ENCODE peak calls at places on chromosome 10, in eight cellular contexts. N is tibial nerve; J is activated gamma-delta T cell; A is occipital lobe; X is left cardiac atrium; E is nephron progenitor cell; T is naive thymus-derived CD4-positive, alpha-beta T cell; Z is fibroblast of mammary gland. V is an unnamed sample.

GRCh38 chr10:43395571-43396060 is 13.4 kb downstream of the HNRNPF start:
- DNase-seq in N (no peak), X (no peak), J (no peak), E (peak; percentile 47), Z (no peak), A (no peak), T (peak; percentile 23), V (peak; percentile 77)

GRCh38 chr10:78934499-78934898 is 134.3 kb upstream of the ZMIZ1 start:
- DNase-seq in N (no peak), Z (peak; percentile 29), T (no peak), A (no peak), E (no peak), X (peak; percentile 42), J (no peak), V (no peak)

GRCh38 chr10:131453772-131454634 is 142.5 kb upstream of the TCERG1L start:
- DNase-seq in E (peak; percentile 96), X (peak; percentile 72), J (no peak), N (peak; percentile 86), Z (peak; percentile 16), T (peak; percentile 31), A (peak; percentile 43), V (peak; percentile 96)

GRCh38 chr10:69092959-69093850 is 5.3 kb downstream of the SRGN start:
- DNase-seq in E (peak; percentile 71), A (no peak), N (peak; percentile 97), X (peak; percentile 75), Z (peak; percentile 91), J (no peak), T (peak; percentile 87), V (peak; percentile 51)

GRCh38 chr10:90592903-90593302 is 264.9 kb downstream of the HTR7 start:
- DNase-seq in J (no peak), E (peak; percentile 57), T (no peak), A (no peak), Z (peak; percentile 70), X (peak; percentile 49), N (peak; percentile 13), V (peak; percentile 54)

GRCh38 chr10:81179324-81179723 is 641.6 kb downstream of the SH2D4B start:
- DNase-seq in N (no peak), E (no peak), J (no peak), Z (no peak), A (no peak), T (no peak), X (no peak), V (no peak)

GRCh38 chr10:29522038-29522855 is 112.5 kb downstream of the SVIL start:
- DNase-seq in T (no peak), J (no peak), A (no peak), E (no peak), Z (peak; percentile 28), N (no peak), X (no peak), V (peak; percentile 64)

GRCh38 chr10:106804992-106805391 is 359.5 kb downstream of the SORCS1 start:
- DNase-seq in T (no peak), A (no peak), N (no peak), E (no peak), X (no peak), Z (no peak), J (no peak), V (no peak)

GRCh38 chr10:96441126-96441905 is 72.4 kb downstream of the TLL2 start:
- DNase-seq in N (no peak), T (no peak), A (no peak), X (no peak), E (no peak), J (no peak), Z (no peak), V (no peak)

GRCh38 chr10:126124044-126124443 is 227.7 kb downstream of the FANK1 start:
- DNase-seq in J (no peak), T (no peak), Z (no peak), X (no peak), A (no peak), N (no peak), E (no peak), V (no peak)

GRCh38 chr10:48406204-48406603 is 99.7 kb downstream of the MAPK8 start:
- DNase-seq in E (no peak), J (no peak), N (no peak), A (no peak), T (no peak), X (no peak), Z (peak; percentile 45), V (no peak)

GRCh38 chr10:102673961-102674511 is 29.8 kb downstream of the TRIM8 start:
- DNase-seq in T (peak; percentile 90), X (peak; percentile 72), E (peak; percentile 47), A (peak; percentile 55), N (peak; percentile 60), Z (peak; percentile 73), J (no peak), V (peak; percentile 82)

GRCh38 chr10:124093076-124093773 is at the start of gene CHST15:
- DNase-seq in N (no peak), E (peak; percentile 74), J (no peak), A (peak; percentile 36), Z (peak; percentile 54), X (peak; percentile 61), T (no peak), V (peak; percentile 82)